ENCODE peak calls at places on chromosomes 3 and 15, in five cellular contexts. F is aorta, A is cardiac septum, G is A549, O is heart left ventricle. R is an unnamed sample.

GRCh38 chr3:110664148-110664547 is 407.5 kb upstream of the NECTIN3 start:
- DNase-seq in F (no peak), A (no peak), G (no peak), O (no peak), R (no peak)

GRCh38 chr3:195441971-195442572 is 748 bp downstream of the ACAP2 start:
- DNase-seq in F (peak; percentile 80), A (peak; percentile 81), G (peak; percentile 45), O (peak; percentile 70), R (peak; percentile 73)

GRCh38 chr15:70557506-70558258 is 205.7 kb downstream of the UACA start:
- DNase-seq in F (no peak), A (no peak), G (no peak), O (no peak), R (no peak)

GRCh38 chr15:46703352-46703861 is 1013.9 kb upstream of the SEMA6D start:
- DNase-seq in F (no peak), A (no peak), G (no peak), O (no peak), R (no peak)

GRCh38 chr3:174495928-174496327 is 363.2 kb upstream of the NAALADL2 start:
- DNase-seq in F (no peak), A (no peak), G (no peak), O (no peak), R (no peak)

GRCh38 chr15:42232606-42233005 is 24.5 kb upstream of the VPS39 start:
- DNase-seq in F (no peak), A (no peak), G (no peak), O (no peak), R (no peak)

GRCh38 chr15:68755731-68756130 is 65.0 kb downstream of the ANP32A start:
- DNase-seq in F (no peak), A (no peak), G (no peak), O (no peak), R (no peak)

GRCh38 chr15:63503739-63504246 is 600 bp upstream of the USP3 start:
- DNase-seq in F (peak; percentile 87), A (peak; percentile 82), G (peak; percentile 93), O (no peak), R (no peak)

GRCh38 chr3:196360586-196360985 is 22.4 kb upstream of the TM4SF19 start:
- DNase-seq in F (no peak), A (no peak), G (no peak), O (no peak), R (no peak)

GRCh38 chr3:98359993-98360675 is 6.5 kb downstream of the OR5K4 start:
- DNase-seq in F (no peak), A (no peak), G (peak; percentile 20), O (no peak), R (no peak)

GRCh38 chr3:197325773-197326172 is 27.4 kb upstream of the DLG1 start:
- DNase-seq in F (no peak), A (no peak), G (no peak), O (no peak), R (no peak)

GRCh38 chr3:9125278-9125951 is 124.0 kb downstream of the SRGAP3 start:
- DNase-seq in F (no peak), A (no peak), G (no peak), O (no peak), R (no peak)

GRCh38 chr15:99709243-99709986 is 23.8 kb downstream of the LYSMD4 start:
- DNase-seq in F (no peak), A (no peak), G (no peak), O (no peak), R (no peak)

GRCh38 chr15:37101634-37102314 is 1.4 kb upstream of the MEIS2 start:
- DNase-seq in F (peak; percentile 93), A (peak; percentile 91), G (peak; percentile 82), O (peak; percentile 87), R (peak; percentile 89)

GRCh38 chr3:25594007-25594502 is 70.7 kb downstream of the TOP2B start:
- DNase-seq in F (no peak), A (no peak), G (peak; percentile 69), O (no peak), R (no peak)

GRCh38 chr3:10410383-10411002 is 89.6 kb upstream of the SEC13 start:
- DNase-seq in F (peak; percentile 43), A (no peak), G (no peak), O (no peak), R (peak; percentile 44)

GRCh38 chr3:125398952-125399351 is 23.8 kb upstream of the ZNF148 start:
- DNase-seq in F (no peak), A (no peak), G (no peak), O (no peak), R (no peak)

GRCh38 chr3:126836220-126836860 is 132.3 kb downstream of the CHCHD6 start:
- DNase-seq in F (no peak), A (no peak), G (no peak), O (no peak), R (no peak)

GRCh38 chr3:114566162-114566755 is 272.4 kb downstream of the TIGIT start:
- DNase-seq in F (no peak), A (no peak), G (no peak), O (no peak), R (no peak)

GRCh38 chr3:124586126-124587052 is 143.9 kb upstream of the UMPS start:
- DNase-seq in F (no peak), A (no peak), G (no peak), O (no peak), R (no peak)

GRCh38 chr15:77577350-77577749 is 55.4 kb downstream of the LINGO1 start:
- DNase-seq in F (no peak), A (no peak), G (no peak), O (no peak), R (no peak)

GRCh38 chr15:78358114-78358513 is 18.0 kb downstream of the CRABP1 start:
- DNase-seq in F (no peak), A (no peak), G (no peak), O (no peak), R (no peak)

GRCh38 chr15:79644091-79644490 is 212.0 kb downstream of the MINAR1 start:
- DNase-seq in F (no peak), A (no peak), G (peak; percentile 57), O (no peak), R (no peak)

GRCh38 chr15:78315686-78316085 is 16.3 kb upstream of the SKIC8 start:
- DNase-seq in F (no peak), A (no peak), G (peak; percentile 59), O (no peak), R (no peak)

GRCh38 chr3:108124337-108125150 is 33.7 kb upstream of the CD47 start:
- DNase-seq in F (no peak), A (no peak), G (no peak), O (no peak), R (no peak)

GRCh38 chr15:97235285-97235985 is 725.1 kb upstream of the ARRDC4 start:
- DNase-seq in F (no peak), A (no peak), G (peak; percentile 49), O (no peak), R (no peak)

GRCh38 chr3:105398407-105398806 is 31.7 kb downstream of the ALCAM start:
- DNase-seq in F (no peak), A (no peak), G (no peak), O (no peak), R (no peak)

GRCh38 chr3:48434591-48435222 is 4.8 kb upstream of the PLXNB1 start:
- DNase-seq in F (no peak), A (no peak), G (no peak), O (no peak), R (peak; percentile 66)

GRCh38 chr3:195768414-195768813 is 43.3 kb downstream of the MUC4 start:
- DNase-seq in F (no peak), A (peak; percentile 4), G (no peak), O (no peak), R (no peak)

R was measured in upper lobe of right lung.